ENCODE peak calls at places on chromosomes 4 and X, in five cellular contexts. R, L, Y, N and U are unnamed samples.
A peak's percentile ranks its signal among the peaks of the same experiment; 100 is the strongest.

GRCh38 chr4:140233811-140234696 is 80.1 kb upstream of the MAML3 start:
- DNase-seq in R (no peak), L (no peak), Y (no peak), N (peak; percentile 50), U (no peak)

GRCh38 chr4:108830509-108831244 is 67.8 kb upstream of the ETNPPL start:
- DNase-seq in N (no peak), L (no peak), Y (peak; percentile 5), R (no peak), U (peak; percentile 80)

GRCh38 chrX:20653070-20653469 is 386.4 kb upstream of the RPS6KA3 start:
- DNase-seq in R (no peak), L (no peak), Y (no peak), N (no peak), U (no peak)

GRCh38 chrX:130082244-130083106 is 27.8 kb downstream of the ELF4 start:
- DNase-seq in Y (no peak), R (no peak), N (no peak), L (peak; percentile 74), U (peak; percentile 45)

GRCh38 chr4:181301735-181302380 is 941.3 kb upstream of the TENM3 start:
- DNase-seq in N (peak; percentile 0), Y (peak; percentile 34), R (no peak), L (no peak), U (no peak)

GRCh38 chr4:183097251-183098079 is 1.6 kb upstream of the WWC2 start:
- DNase-seq in N (no peak), Y (peak; percentile 82), L (peak; percentile 14), R (no peak), U (no peak)

GRCh38 chrX:12263211-12263610 is 124.9 kb downstream of the FRMPD4 start:
- DNase-seq in N (no peak), R (no peak), L (no peak), Y (no peak), U (no peak)

GRCh38 chr4:53601251-53601764 is 10.0 kb upstream of the LNX1 start:
- DNase-seq in N (no peak), R (no peak), L (peak; percentile 36), Y (peak; percentile 70), U (no peak)

GRCh38 chr4:42671431-42672194 is 14.7 kb upstream of the ATP8A1 start:
- DNase-seq in N (no peak), L (no peak), Y (no peak), R (no peak), U (no peak)

GRCh38 chr4:38002451-38003071 is 42.4 kb downstream of the PTTG2 start:
- DNase-seq in R (no peak), N (no peak), Y (peak; percentile 60), L (no peak), U (no peak)

GRCh38 chr4:150743564-150744342 is 161.8 kb downstream of the MAB21L2 start:
- DNase-seq in Y (no peak), N (no peak), R (no peak), L (no peak), U (no peak)

GRCh38 chrX:154064637-154065435 is 32.7 kb downstream of the MECP2 start:
- DNase-seq in Y (peak; percentile 45), R (no peak), N (no peak), L (no peak), U (no peak)

GRCh38 chr4:41930139-41930831 is 4.9 kb upstream of the TMEM33 start:
- DNase-seq in R (no peak), N (no peak), L (no peak), Y (no peak), U (no peak)

GRCh38 chr4:76589402-76589801 is 154.4 kb downstream of the SHROOM3 start:
- DNase-seq in L (no peak), Y (peak; percentile 79), R (no peak), N (no peak), U (peak; percentile 45)

GRCh38 chr4:186021461-186022167 is 47.3 kb upstream of the TLR3 start:
- DNase-seq in N (no peak), R (peak; percentile 4), Y (peak; percentile 52), L (peak; percentile 38), U (no peak)

GRCh38 chrX:11406109-11406755 is 113.0 kb downstream of the AMELX start:
- DNase-seq in L (no peak), Y (no peak), R (no peak), N (no peak), U (no peak)

GRCh38 chrX:56248492-56248891 is 16.3 kb downstream of the KLF8 start:
- DNase-seq in R (no peak), N (no peak), Y (peak; percentile 81), L (peak; percentile 53), U (peak; percentile 43)